ENCODE peak calls at places on chromosomes 16 and 17, in nine cellular contexts. One of them, this sample, is unnamed.

GRCh38 chr17:82942166-82943130 is 102.6 kb upstream of the ZNF750 start:
- DNase-seq in fibroblast of lung: no peak
- DNase-seq in AG04450: no peak
- DNase-seq in GM23248: no peak
- DNase-seq in stimulated activated CD4-positive, alpha-beta T cell treated with anti-CD3 and anti-CD28 coated beads, Interleukin-15, amount 100 ng/mL, for 1 hour: no peak
- DNase-seq in T-helper 1 cell: no peak
- DNase-seq in naive thymus-derived CD8-positive, alpha-beta T cell: no peak
- DNase-seq in cardiac muscle cell: no peak
- DNase-seq in RWPE1: no peak
- DNase-seq in this sample: no peak

GRCh38 chr17:34012709-34013375 is 242.2 kb upstream of the CCL2 start:
- DNase-seq in T-helper 1 cell: no peak
- DNase-seq in stimulated activated CD4-positive, alpha-beta T cell treated with anti-CD3 and anti-CD28 coated beads, Interleukin-15, amount 100 ng/mL, for 1 hour: no peak
- DNase-seq in fibroblast of lung: no peak
- DNase-seq in GM23248: no peak
- DNase-seq in RWPE1: no peak
- DNase-seq in cardiac muscle cell: no peak
- DNase-seq in AG04450: no peak
- DNase-seq in naive thymus-derived CD8-positive, alpha-beta T cell: no peak
- DNase-seq in this sample: no peak

GRCh38 chr17:29163563-29163962 is 16.6 kb downstream of the MYO18A start:
- DNase-seq in RWPE1: no peak
- DNase-seq in AG04450: no peak
- DNase-seq in stimulated activated CD4-positive, alpha-beta T cell treated with anti-CD3 and anti-CD28 coated beads, Interleukin-15, amount 100 ng/mL, for 1 hour: no peak
- DNase-seq in naive thymus-derived CD8-positive, alpha-beta T cell: no peak
- DNase-seq in cardiac muscle cell: no peak
- DNase-seq in GM23248: peak
- DNase-seq in T-helper 1 cell: no peak
- DNase-seq in fibroblast of lung: no peak
- DNase-seq in this sample: no peak

GRCh38 chr16:22813223-22813945 is 578 bp upstream of the HS3ST2 start:
- DNase-seq in AG04450: no peak
- DNase-seq in GM23248: peak
- DNase-seq in naive thymus-derived CD8-positive, alpha-beta T cell: no peak
- DNase-seq in T-helper 1 cell: no peak
- DNase-seq in cardiac muscle cell: peak
- DNase-seq in stimulated activated CD4-positive, alpha-beta T cell treated with anti-CD3 and anti-CD28 coated beads, Interleukin-15, amount 100 ng/mL, for 1 hour: no peak
- DNase-seq in fibroblast of lung: peak
- DNase-seq in RWPE1: peak
- DNase-seq in this sample: peak

GRCh38 chr17:68029512-68030215 is 5.9 kb upstream of the KPNA2 start:
- DNase-seq in naive thymus-derived CD8-positive, alpha-beta T cell: no peak
- DNase-seq in T-helper 1 cell: no peak
- DNase-seq in cardiac muscle cell: no peak
- DNase-seq in AG04450: no peak
- DNase-seq in RWPE1: no peak
- DNase-seq in stimulated activated CD4-positive, alpha-beta T cell treated with anti-CD3 and anti-CD28 coated beads, Interleukin-15, amount 100 ng/mL, for 1 hour: no peak
- DNase-seq in GM23248: peak
- DNase-seq in fibroblast of lung: no peak
- DNase-seq in this sample: no peak

GRCh38 chr17:74536890-74537289 is 5.6 kb upstream of the CD300LB start:
- DNase-seq in fibroblast of lung: no peak
- DNase-seq in RWPE1: no peak
- DNase-seq in stimulated activated CD4-positive, alpha-beta T cell treated with anti-CD3 and anti-CD28 coated beads, Interleukin-15, amount 100 ng/mL, for 1 hour: no peak
- DNase-seq in T-helper 1 cell: no peak
- DNase-seq in cardiac muscle cell: no peak
- DNase-seq in AG04450: no peak
- DNase-seq in naive thymus-derived CD8-positive, alpha-beta T cell: no peak
- DNase-seq in GM23248: no peak
- DNase-seq in this sample: no peak

GRCh38 chr17:58412064-58412703 is 5.2 kb downstream of the RNF43 start:
- DNase-seq in fibroblast of lung: no peak
- DNase-seq in RWPE1: no peak
- DNase-seq in GM23248: no peak
- DNase-seq in stimulated activated CD4-positive, alpha-beta T cell treated with anti-CD3 and anti-CD28 coated beads, Interleukin-15, amount 100 ng/mL, for 1 hour: no peak
- DNase-seq in AG04450: no peak
- DNase-seq in naive thymus-derived CD8-positive, alpha-beta T cell: no peak
- DNase-seq in cardiac muscle cell: no peak
- DNase-seq in T-helper 1 cell: no peak
- DNase-seq in this sample: no peak

GRCh38 chr17:52477824-52478614 is 319.5 kb upstream of the CA10 start:
- DNase-seq in cardiac muscle cell: no peak
- DNase-seq in T-helper 1 cell: no peak
- DNase-seq in GM23248: no peak
- DNase-seq in naive thymus-derived CD8-positive, alpha-beta T cell: no peak
- DNase-seq in fibroblast of lung: no peak
- DNase-seq in RWPE1: no peak
- DNase-seq in AG04450: no peak
- DNase-seq in stimulated activated CD4-positive, alpha-beta T cell treated with anti-CD3 and anti-CD28 coated beads, Interleukin-15, amount 100 ng/mL, for 1 hour: no peak
- DNase-seq in this sample: no peak

GRCh38 chr16:82649766-82650165 is 23.0 kb downstream of the CDH13 start:
- DNase-seq in stimulated activated CD4-positive, alpha-beta T cell treated with anti-CD3 and anti-CD28 coated beads, Interleukin-15, amount 100 ng/mL, for 1 hour: no peak
- DNase-seq in cardiac muscle cell: no peak
- DNase-seq in fibroblast of lung: no peak
- DNase-seq in T-helper 1 cell: no peak
- DNase-seq in GM23248: no peak
- DNase-seq in AG04450: no peak
- DNase-seq in RWPE1: no peak
- DNase-seq in naive thymus-derived CD8-positive, alpha-beta T cell: no peak
- DNase-seq in this sample: no peak

GRCh38 chr16:11805556-11805955 is 8.5 kb upstream of the ZC3H7A start:
- DNase-seq in cardiac muscle cell: no peak
- DNase-seq in stimulated activated CD4-positive, alpha-beta T cell treated with anti-CD3 and anti-CD28 coated beads, Interleukin-15, amount 100 ng/mL, for 1 hour: no peak
- DNase-seq in fibroblast of lung: no peak
- DNase-seq in GM23248: no peak
- DNase-seq in RWPE1: no peak
- DNase-seq in T-helper 1 cell: no peak
- DNase-seq in naive thymus-derived CD8-positive, alpha-beta T cell: no peak
- DNase-seq in AG04450: no peak
- DNase-seq in this sample: no peak

GRCh38 chr16:27470567-27471431 is 68.8 kb downstream of the IL21R start:
- DNase-seq in T-helper 1 cell: no peak
- DNase-seq in naive thymus-derived CD8-positive, alpha-beta T cell: no peak
- DNase-seq in AG04450: peak
- DNase-seq in stimulated activated CD4-positive, alpha-beta T cell treated with anti-CD3 and anti-CD28 coated beads, Interleukin-15, amount 100 ng/mL, for 1 hour: no peak
- DNase-seq in RWPE1: no peak
- DNase-seq in cardiac muscle cell: no peak
- DNase-seq in GM23248: peak
- DNase-seq in fibroblast of lung: peak
- DNase-seq in this sample: no peak

GRCh38 chr17:2043785-2044184 is 2.0 kb downstream of the OVCA2 start:
- DNase-seq in naive thymus-derived CD8-positive, alpha-beta T cell: no peak
- DNase-seq in AG04450: no peak
- DNase-seq in stimulated activated CD4-positive, alpha-beta T cell treated with anti-CD3 and anti-CD28 coated beads, Interleukin-15, amount 100 ng/mL, for 1 hour: no peak
- DNase-seq in GM23248: peak
- DNase-seq in RWPE1: no peak
- DNase-seq in T-helper 1 cell: no peak
- DNase-seq in fibroblast of lung: peak
- DNase-seq in cardiac muscle cell: no peak
- DNase-seq in this sample: no peak

GRCh38 chr17:81509687-81510523 is 2.7 kb downstream of the ACTG1 start:
- DNase-seq in naive thymus-derived CD8-positive, alpha-beta T cell: peak
- DNase-seq in cardiac muscle cell: peak
- DNase-seq in AG04450: no peak
- DNase-seq in fibroblast of lung: no peak
- DNase-seq in T-helper 1 cell: no peak
- DNase-seq in GM23248: peak
- DNase-seq in RWPE1: no peak
- DNase-seq in stimulated activated CD4-positive, alpha-beta T cell treated with anti-CD3 and anti-CD28 coated beads, Interleukin-15, amount 100 ng/mL, for 1 hour: no peak
- DNase-seq in this sample: peak

GRCh38 chr16:78211951-78212350 is 112.5 kb downstream of the WWOX start:
- DNase-seq in cardiac muscle cell: no peak
- DNase-seq in fibroblast of lung: no peak
- DNase-seq in naive thymus-derived CD8-positive, alpha-beta T cell: no peak
- DNase-seq in GM23248: no peak
- DNase-seq in T-helper 1 cell: no peak
- DNase-seq in RWPE1: peak
- DNase-seq in AG04450: no peak
- DNase-seq in stimulated activated CD4-positive, alpha-beta T cell treated with anti-CD3 and anti-CD28 coated beads, Interleukin-15, amount 100 ng/mL, for 1 hour: no peak
- DNase-seq in this sample: no peak

GRCh38 chr17:71472809-71473789 is 647.7 kb upstream of the SOX9 start:
- DNase-seq in stimulated activated CD4-positive, alpha-beta T cell treated with anti-CD3 and anti-CD28 coated beads, Interleukin-15, amount 100 ng/mL, for 1 hour: no peak
- DNase-seq in AG04450: peak
- DNase-seq in fibroblast of lung: peak
- DNase-seq in RWPE1: peak
- DNase-seq in GM23248: peak
- DNase-seq in cardiac muscle cell: peak
- DNase-seq in naive thymus-derived CD8-positive, alpha-beta T cell: no peak
- DNase-seq in T-helper 1 cell: no peak
- DNase-seq in this sample: peak

GRCh38 chr16:6335072-6335471 is 997.6 kb upstream of the RBFOX1 start:
- DNase-seq in cardiac muscle cell: peak
- DNase-seq in fibroblast of lung: no peak
- DNase-seq in RWPE1: no peak
- DNase-seq in AG04450: no peak
- DNase-seq in stimulated activated CD4-positive, alpha-beta T cell treated with anti-CD3 and anti-CD28 coated beads, Interleukin-15, amount 100 ng/mL, for 1 hour: no peak
- DNase-seq in T-helper 1 cell: no peak
- DNase-seq in GM23248: peak
- DNase-seq in naive thymus-derived CD8-positive, alpha-beta T cell: no peak
- DNase-seq in this sample: no peak

This sample was measured in G401.